ENCODE peak calls at places on chromosomes 12 and 14, in four cellular contexts. X, V, E and F are unnamed samples. For H3K9me3, the result is how much of the 10 kb centered on the place peaks cover.

GRCh38 chr12:93020225-93020997 is 91.3 kb upstream of the EEA1 start:
- DNase-seq in V (peak), E (no peak), X (no peak), F (no peak)

GRCh38 chr14:89435527-89436273 is 18.7 kb upstream of the FOXN3 start:
- DNase-seq in E (peak), V (no peak), X (no peak), F (no peak)

GRCh38 chr12:53048033-53048779 is 1.7 kb upstream of the TNS2 start:
- DNase-seq in X (peak), E (peak), V (peak), F (no peak)

GRCh38 chr12:12452326-12452725 is 95.4 kb downstream of the BORCS5 start:
- DNase-seq in E (no peak), V (no peak), X (no peak), F (peak)

GRCh38 chr14:34792593-34792992 is 78.2 kb upstream of the CFL2 start:
- DNase-seq in V (no peak), E (no peak), X (no peak), F (no peak)

GRCh38 chr12:31589582-31589895 is 1.4 kb downstream of the DENND5B start:
- DNase-seq in V (no peak), X (no peak), E (no peak), F (no peak)

GRCh38 chr14:104423224-104423681 is 156.3 kb upstream of the C14orf180 start:
- DNase-seq in V (no peak), X (peak), E (no peak), F (peak)

GRCh38 chr12:80709811-80710726 is 2.6 kb downstream of the MYF6 start:
- DNase-seq in V (no peak), E (no peak), X (no peak), F (no peak)

GRCh38 chr12:89765959-89766824 is 57.6 kb upstream of the ATP2B1 start:
- DNase-seq in X (no peak), E (no peak), V (no peak), F (no peak)

GRCh38 chr12:2733493-2734252 is 61.1 kb upstream of the FKBP4 start:
- DNase-seq in X (no peak), E (no peak), V (no peak), F (no peak)

GRCh38 chr14:69612759-69613145 is 1.4 kb downstream of the SUSD6 start:
- DNase-seq in X (no peak), V (no peak), E (no peak), F (no peak)

GRCh38 chr12:64085996-64086395 is 136.1 kb downstream of the KICS2 start:
- DNase-seq in X (no peak), E (no peak), V (no peak), F (no peak)

GRCh38 chr14:64734990-64735389 is 30.8 kb downstream of the PLEKHG3 start:
- DNase-seq in V (no peak), X (no peak), E (no peak), F (no peak)

GRCh38 chr14:26023967-26024366 is 573.9 kb downstream of the NOVA1 start:
- DNase-seq in X (no peak), E (no peak), V (no peak), F (no peak)

GRCh38 chr12:115385141-115385540 is 701.2 kb upstream of the TBX3 start:
- DNase-seq in X (no peak), E (no peak), V (no peak), F (no peak)

GRCh38 chr12:56900583-56900982 is 33.6 kb downstream of the SDR9C7 start:
- DNase-seq in V (no peak), E (no peak), X (no peak), F (no peak)

GRCh38 chr12:5614206-5614605 is 182.3 kb downstream of the NTF3 start:
- DNase-seq in X (no peak), E (no peak), V (no peak), F (no peak)

GRCh38 chr12:11967356-11968040 is 103.2 kb upstream of the BCL2L14 start:
- DNase-seq in X (peak), E (no peak), V (no peak), F (no peak)

GRCh38 chr14:104031384-104031783 is 54.1 kb upstream of the ASPG start:
- DNase-seq in V (no peak), E (no peak), X (no peak), F (no peak)

GRCh38 chr12:124695861-124696260 is 128.4 kb upstream of the NCOR2 start:
- DNase-seq in X (no peak), V (no peak), E (no peak), F (no peak)

GRCh38 chr12:128671528-128672042 is 152.2 kb downstream of the SLC15A4 start:
- DNase-seq in V (no peak), X (no peak), E (no peak), F (no peak)

GRCh38 chr14:35940291-35940690 is 114.2 kb downstream of the BRMS1L start:
- DNase-seq in X (no peak), E (no peak), V (no peak), F (no peak)

GRCh38 chr12:31715283-31715825 is 13.5 kb downstream of the AMN1 start:
- DNase-seq in X (no peak), E (no peak), V (no peak), F (no peak)

GRCh38 chr14:89598548-89599186 is 181.6 kb upstream of the FOXN3 start:
- DNase-seq in X (no peak), V (no peak), E (no peak), F (no peak)

GRCh38 chr12:44603701-44604100 is 272.4 kb downstream of the NELL2 start:
- DNase-seq in V (no peak), E (no peak), X (no peak), F (no peak)

GRCh38 chr12:121534495-121535148 is 46.2 kb downstream of the KDM2B start:
- DNase-seq in E (peak), V (no peak), X (no peak), F (no peak)

GRCh38 chr12:131810672-131811071 is 17.5 kb upstream of the MMP17 start:
- DNase-seq in V (no peak), E (no peak), X (no peak), F (no peak)

GRCh38 chr12:47276253-47277070 is 196.7 kb upstream of the AMIGO2 start:
- DNase-seq in E (no peak), X (no peak), V (no peak), F (no peak)

GRCh38 chr12:119870462-119870861 is 6.7 kb downstream of the CIT start:
- DNase-seq in V (no peak), E (no peak), X (no peak), F (no peak)

GRCh38 chr14:67589212-67589770 is 10.8 kb downstream of the PIGH start:
- DNase-seq in X (no peak), E (no peak), V (no peak), F (no peak)

GRCh38 chr14:104678346-104678745 is 11.1 kb upstream of the INF2 start:
- DNase-seq in X (no peak), V (no peak), E (peak), F (no peak)

GRCh38 chr12:53761306-53761705 is 9.5 kb upstream of the CISTR start:
- DNase-seq in E (no peak), X (no peak), V (no peak), F (no peak)

GRCh38 chr12:113844495-113845175 is 121.5 kb downstream of the RBM19 start:
- DNase-seq in E (no peak), V (no peak), X (no peak), F (no peak)

GRCh38 chr14:52906141-52906601 is 44.7 kb downstream of the FERMT2 start:
- DNase-seq in V (no peak), X (no peak), E (no peak), F (no peak)

GRCh38 chr14:45434221-45434620 is 181.2 kb upstream of the MIS18BP1 start:
- DNase-seq in X (no peak), E (no peak), V (no peak), F (no peak)

GRCh38 chr14:102772781-102773570 is 4.3 kb upstream of the TRAF3 start:
- DNase-seq in V (no peak), E (no peak), X (no peak), F (no peak)

GRCh38 chr14:81269100-81269978 is 48.6 kb upstream of the GTF2A1 start:
- DNase-seq in V (no peak), X (no peak), E (no peak), F (no peak)

GRCh38 chr14:81269979-81270375 is 49.2 kb upstream of the GTF2A1 start:
- DNase-seq in V (no peak), X (no peak), E (no peak), F (no peak)

GRCh38 chr14:81273521-81273920 is 52.8 kb upstream of the GTF2A1 start:
- DNase-seq in X (no peak), E (no peak), V (no peak), F (no peak)

GRCh38 chr14:81273961-81274360 is 53.2 kb upstream of the GTF2A1 start:
- DNase-seq in X (no peak), E (no peak), V (no peak), F (no peak)

DNA sequence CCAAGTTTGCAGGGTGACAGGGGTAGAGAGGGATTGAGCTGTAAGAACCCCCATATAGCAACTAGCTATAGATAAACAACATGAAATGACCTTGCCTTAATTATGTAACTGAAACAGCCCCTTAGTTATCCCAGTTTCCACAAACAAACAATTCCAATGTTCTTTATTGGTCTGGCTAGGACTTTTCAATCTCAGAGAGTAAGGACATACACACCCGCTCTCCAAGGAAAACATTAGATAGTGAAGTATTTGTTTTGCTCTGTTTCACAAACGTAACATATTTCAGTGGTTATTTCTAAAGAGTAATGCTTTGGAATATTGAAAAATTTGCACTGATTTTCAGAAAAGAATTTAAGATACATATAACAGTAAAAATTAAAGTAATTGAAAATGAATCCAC is 51.6 kb upstream of the GTF2A1 start:
- DNase-seq in E (no peak), V (no peak), X (no peak), F (no peak)
- TF ChIP-seq POLR2AphosphoS5 in E (no peak), V (no peak), X (no peak), F (no peak)

GRCh38 chr12:37543131-37543965 is 773.2 kb upstream of the ALG10B start:
- DNase-seq in X (no peak), V (no peak), E (no peak), F (no peak)
- H3K9me3 ChIP-seq in X (under half), V (under half), E (under half), F (under half)

DNA sequence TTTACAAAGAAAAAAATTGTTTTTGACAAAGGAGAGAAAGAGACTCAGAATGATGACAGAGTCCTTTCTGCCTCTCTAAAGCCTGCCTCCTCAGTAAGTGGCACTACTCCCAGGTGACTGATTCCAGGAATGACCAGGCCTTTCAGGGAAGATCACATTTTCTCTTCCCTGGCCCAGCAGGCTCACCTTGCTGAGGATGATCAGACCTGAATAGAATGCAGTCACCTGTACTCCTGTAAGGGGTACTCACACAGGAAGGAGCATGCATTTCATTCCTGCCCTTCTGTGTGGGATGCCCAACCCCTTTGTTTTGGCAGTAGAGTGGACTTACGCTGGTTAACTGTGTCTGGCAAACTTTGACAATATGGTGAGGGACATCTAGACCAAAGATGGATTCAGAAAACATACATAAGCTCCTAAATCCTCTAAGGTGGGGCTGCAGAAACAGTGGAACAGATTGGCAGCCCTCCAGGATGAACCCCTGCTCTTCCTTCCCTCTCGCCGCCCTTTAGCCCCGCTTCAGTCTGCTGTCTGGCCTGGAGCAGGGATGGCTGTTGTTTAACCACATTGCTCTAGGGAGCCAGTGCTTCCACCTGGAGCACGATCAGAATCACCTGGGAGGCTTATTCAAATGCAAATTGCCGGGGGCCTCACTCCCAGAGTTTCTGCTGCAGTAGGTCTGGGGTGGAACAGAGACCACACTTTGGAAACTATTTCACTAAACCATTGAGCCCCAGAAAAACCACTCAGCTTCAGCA is 29.8 kb downstream of the ERG28 start:
- DNase-seq in E (no peak), X (no peak), V (no peak), F (no peak)
- H3K27ac ChIP-seq in E (no peak), X (no peak), V (no peak), F (no peak)

GRCh38 chr12:71548906-71549305 is 109.3 kb downstream of the LGR5 start:
- DNase-seq in X (no peak), E (no peak), V (no peak), F (no peak)

GRCh38 chr12:71556471-71556870 is 107.2 kb downstream of the ZFC3H1 start:
- DNase-seq in X (no peak), V (no peak), E (no peak), F (no peak)

GRCh38 chr12:71546322-71546861 is 106.8 kb downstream of the LGR5 start:
- DNase-seq in V (no peak), E (no peak), X (no peak), F (peak)

GRCh38 chr12:71552728-71553501 is 110.7 kb downstream of the ZFC3H1 start:
- DNase-seq in V (no peak), E (no peak), X (no peak), F (no peak)

GRCh38 chr12:71551529-71551928 is 111.9 kb downstream of the LGR5 start:
- DNase-seq in E (no peak), X (no peak), V (no peak), F (no peak)
- TF ChIP-seq POLR2AphosphoS5 in E (no peak), X (no peak), V (no peak), F (no peak)

GRCh38 chr14:43306053-43306452 is 1201.0 kb downstream of the FSCB start:
- DNase-seq in V (no peak), E (no peak), X (no peak), F (no peak)
- H3K9me3 ChIP-seq in V (under half), E (under half), X (under half), F (under half)

GRCh38 chr12:58764100-58764953 is 156.0 kb downstream of the LRIG3 start:
- DNase-seq in X (no peak), V (no peak), E (no peak), F (no peak)

GRCh38 chr12:58765653-58766554 is 154.4 kb downstream of the LRIG3 start:
- DNase-seq in V (no peak), X (no peak), E (no peak), F (no peak)

GRCh38 chr12:58765076-58765475 is 155.2 kb downstream of the LRIG3 start:
- DNase-seq in X (no peak), E (no peak), V (no peak), F (no peak)
- H3K27ac ChIP-seq in X (no peak), E (no peak), V (no peak), F (no peak)

GRCh38 chr12:130476451-130476850 is 138.8 kb downstream of the PIWIL1 start:
- DNase-seq in E (no peak), X (no peak), V (no peak), F (no peak)
- TF ChIP-seq POLR2AphosphoS5 in E (no peak), X (no peak), V (no peak), F (no peak)

GRCh38 chr14:29926701-29927595 is 699 bp downstream of the PRKD1 start:
- DNase-seq in V (peak), X (no peak), E (peak), F (no peak)
- H3K9me3 ChIP-seq in V (under half), X (under half), E (under half), F (under half)